ENCODE peak calls at places on chromosomes 5 and 9, in four cellular contexts. One of them, this sample, is unnamed.

GRCh38 chr5:115857621-115858349 is 16.1 kb downstream of the AP3S1 start:
- DNase-seq in K562: no peak
- DNase-seq in heart left ventricle: no peak
- DNase-seq in choroid plexus epithelial cell: peak
- DNase-seq in this sample: peak

GRCh38 chr9:21997480-21997879 is 2.9 kb downstream of the CDKN2B-AS1 start:
- DNase-seq in K562: no peak
- DNase-seq in heart left ventricle: no peak
- DNase-seq in choroid plexus epithelial cell: no peak
- DNase-seq in this sample: no peak

GRCh38 chr9:34123682-34124081 is 2.8 kb downstream of the DCAF12 start:
- DNase-seq in K562: no peak
- DNase-seq in heart left ventricle: peak
- DNase-seq in choroid plexus epithelial cell: no peak
- DNase-seq in this sample: no peak

GRCh38 chr9:116049506-116049905 is 104.1 kb upstream of the PAPPA start:
- DNase-seq in K562: no peak
- DNase-seq in heart left ventricle: no peak
- DNase-seq in choroid plexus epithelial cell: peak
- DNase-seq in this sample: no peak

GRCh38 chr9:100408541-100409175 is 18.3 kb upstream of the MSANTD3 start:
- DNase-seq in K562: no peak
- DNase-seq in heart left ventricle: no peak
- DNase-seq in choroid plexus epithelial cell: no peak
- DNase-seq in this sample: no peak

GRCh38 chr5:909086-909485 is 16.4 kb downstream of the TRIP13 start:
- DNase-seq in K562: no peak
- DNase-seq in heart left ventricle: no peak
- DNase-seq in choroid plexus epithelial cell: no peak
- DNase-seq in this sample: no peak

GRCh38 chr5:168770036-168770498 is 190.9 kb upstream of the PANK3 start:
- DNase-seq in K562: no peak
- DNase-seq in heart left ventricle: no peak
- DNase-seq in choroid plexus epithelial cell: no peak
- DNase-seq in this sample: no peak

GRCh38 chr5:135662104-135662503 is 83.3 kb upstream of the CXCL14 start:
- DNase-seq in K562: no peak
- DNase-seq in heart left ventricle: no peak
- DNase-seq in choroid plexus epithelial cell: peak
- DNase-seq in this sample: no peak

GRCh38 chr5:6158974-6159863 is 219.1 kb downstream of the MED10 start:
- DNase-seq in K562: no peak
- DNase-seq in heart left ventricle: no peak
- DNase-seq in choroid plexus epithelial cell: peak
- DNase-seq in this sample: peak

GRCh38 chr5:155053482-155053881 is 39.9 kb downstream of the KIF4B start:
- DNase-seq in K562: no peak
- DNase-seq in heart left ventricle: peak
- DNase-seq in choroid plexus epithelial cell: no peak
- DNase-seq in this sample: peak

GRCh38 chr5:141050622-141051525 is at the start of gene PCDHB1:
- DNase-seq in K562: no peak
- DNase-seq in heart left ventricle: no peak
- DNase-seq in choroid plexus epithelial cell: no peak
- DNase-seq in this sample: no peak

GRCh38 chr5:132662004-132662401 is 4.0 kb downstream of the IL13 start:
- DNase-seq in K562: no peak
- DNase-seq in heart left ventricle: no peak
- DNase-seq in choroid plexus epithelial cell: no peak
- DNase-seq in this sample: no peak

GRCh38 chr9:131474711-131475110 is 28.0 kb upstream of the POMT1 start:
- DNase-seq in K562: no peak
- DNase-seq in heart left ventricle: peak
- DNase-seq in choroid plexus epithelial cell: no peak
- DNase-seq in this sample: no peak

GRCh38 chr9:116094846-116095245 is 58.7 kb upstream of the PAPPA start:
- DNase-seq in K562: no peak
- DNase-seq in heart left ventricle: no peak
- DNase-seq in choroid plexus epithelial cell: no peak
- DNase-seq in this sample: no peak

GRCh38 chr5:108461628-108462367 is 79.9 kb upstream of the FBXL17 start:
- DNase-seq in K562: no peak
- DNase-seq in heart left ventricle: no peak
- DNase-seq in choroid plexus epithelial cell: peak
- DNase-seq in this sample: peak

GRCh38 chr5:72723584-72723983 is 92.9 kb upstream of the TNPO1 start:
- DNase-seq in K562: no peak
- DNase-seq in heart left ventricle: no peak
- DNase-seq in choroid plexus epithelial cell: no peak
- DNase-seq in this sample: no peak

GRCh38 chr9:70601000-70601929 is 186.8 kb upstream of the KLF9 start:
- DNase-seq in K562: no peak
- DNase-seq in heart left ventricle: peak
- DNase-seq in choroid plexus epithelial cell: peak
- DNase-seq in this sample: peak

GRCh38 chr5:79318935-79319614 is 83.1 kb downstream of the JMY start:
- DNase-seq in K562: peak
- DNase-seq in heart left ventricle: no peak
- DNase-seq in choroid plexus epithelial cell: peak
- DNase-seq in this sample: peak

GRCh38 chr5:110086658-110087388 is 397.1 kb downstream of the MAN2A1 start:
- DNase-seq in K562: no peak
- DNase-seq in heart left ventricle: no peak
- DNase-seq in choroid plexus epithelial cell: peak
- DNase-seq in this sample: peak

GRCh38 chr9:113807173-113808061 is 68.7 kb upstream of the ZNF618 start:
- DNase-seq in K562: peak
- DNase-seq in heart left ventricle: peak
- DNase-seq in choroid plexus epithelial cell: peak
- DNase-seq in this sample: peak

GRCh38 chr5:78526049-78526525 is 122.5 kb downstream of the LHFPL2 start:
- DNase-seq in K562: no peak
- DNase-seq in heart left ventricle: no peak
- DNase-seq in choroid plexus epithelial cell: peak
- DNase-seq in this sample: peak

GRCh38 chr5:176874198-176874780 is 24.9 kb downstream of the HK3 start:
- DNase-seq in K562: no peak
- DNase-seq in heart left ventricle: no peak
- DNase-seq in choroid plexus epithelial cell: no peak
- DNase-seq in this sample: no peak
- H3K4me3 ChIP-seq in K562: no peak
- H3K4me3 ChIP-seq in heart left ventricle: no peak
- H3K4me3 ChIP-seq in choroid plexus epithelial cell: no peak
- H3K4me3 ChIP-seq in this sample: no peak

DNA sequence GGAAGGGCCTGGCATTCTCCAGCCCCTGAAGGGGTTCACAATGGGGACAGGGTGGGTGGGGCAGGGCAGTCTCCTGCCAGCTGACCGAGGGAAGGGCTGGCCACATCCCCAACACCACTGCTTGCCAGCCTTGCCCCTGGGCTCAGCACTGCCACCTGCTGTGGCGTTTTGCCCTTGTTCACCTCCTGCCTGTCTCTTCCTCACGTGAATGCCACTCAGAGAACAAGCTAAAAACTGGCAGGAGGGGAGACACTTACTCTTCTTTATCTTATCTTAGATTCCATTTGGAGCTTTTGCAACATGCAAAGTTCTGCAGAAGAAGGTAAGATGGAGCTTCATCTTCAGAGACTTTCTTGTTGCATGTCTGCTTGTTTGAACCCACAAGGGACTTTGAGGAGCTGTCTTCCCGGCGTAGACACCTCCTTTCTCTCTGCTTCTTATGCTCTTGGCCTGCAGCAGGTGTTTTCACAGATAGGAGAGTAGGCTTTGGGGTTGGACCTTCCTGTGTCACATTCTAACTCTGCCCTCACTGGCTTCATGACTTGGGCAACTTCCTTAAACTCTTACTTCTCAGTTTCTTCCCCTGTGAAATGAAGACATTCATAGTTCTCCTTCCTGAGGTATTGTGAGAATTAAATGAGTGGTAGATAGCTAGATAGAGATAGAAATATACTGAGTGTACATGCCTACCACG is 4.1 kb downstream of the LRSAM1 start:
- DNase-seq in K562: no peak
- DNase-seq in heart left ventricle: peak
- DNase-seq in choroid plexus epithelial cell: no peak
- DNase-seq in this sample: no peak
- TF ChIP-seq CTCF in K562: peak
- TF ChIP-seq CTCF in heart left ventricle: peak
- TF ChIP-seq CTCF in choroid plexus epithelial cell: peak
- TF ChIP-seq CTCF in this sample: peak

GRCh38 chr5:20114536-20114935 is 126.5 kb upstream of the CDH18 start:
- DNase-seq in K562: no peak
- DNase-seq in heart left ventricle: no peak
- DNase-seq in choroid plexus epithelial cell: no peak
- DNase-seq in this sample: peak
- H3K4me3 ChIP-seq in K562: no peak
- H3K4me3 ChIP-seq in heart left ventricle: no peak
- H3K4me3 ChIP-seq in choroid plexus epithelial cell: no peak
- H3K4me3 ChIP-seq in this sample: no peak

GRCh38 chr9:72871685-72872084 is 81.2 kb downstream of the ALDH1A1 start:
- DNase-seq in K562: no peak
- DNase-seq in heart left ventricle: no peak
- DNase-seq in choroid plexus epithelial cell: peak
- DNase-seq in this sample: peak
- TF ChIP-seq CTCF in K562: peak
- TF ChIP-seq CTCF in heart left ventricle: peak
- TF ChIP-seq CTCF in choroid plexus epithelial cell: peak
- TF ChIP-seq CTCF in this sample: peak

GRCh38 chr9:127915325-127915752 is 1.5 kb downstream of the ST6GALNAC4 start:
- DNase-seq in K562: no peak
- DNase-seq in heart left ventricle: no peak
- DNase-seq in choroid plexus epithelial cell: no peak
- DNase-seq in this sample: no peak
- H3K4me3 ChIP-seq in K562: peak
- H3K4me3 ChIP-seq in heart left ventricle: peak
- H3K4me3 ChIP-seq in choroid plexus epithelial cell: no peak
- H3K4me3 ChIP-seq in this sample: no peak

GRCh38 chr5:75260708-75261107 is 24.0 kb upstream of the ANKRD31 start:
- DNase-seq in K562: no peak
- DNase-seq in heart left ventricle: no peak
- DNase-seq in choroid plexus epithelial cell: no peak
- DNase-seq in this sample: no peak

GRCh38 chr5:75262278-75262677 is 25.6 kb upstream of the ANKRD31 start:
- DNase-seq in K562: no peak
- DNase-seq in heart left ventricle: no peak
- DNase-seq in choroid plexus epithelial cell: no peak
- DNase-seq in this sample: no peak

GRCh38 chr5:75265731-75266130 is 29.1 kb upstream of the ANKRD31 start:
- DNase-seq in K562: peak
- DNase-seq in heart left ventricle: no peak
- DNase-seq in choroid plexus epithelial cell: peak
- DNase-seq in this sample: peak
- TF ChIP-seq CTCF in K562: peak
- TF ChIP-seq CTCF in heart left ventricle: no peak
- TF ChIP-seq CTCF in choroid plexus epithelial cell: peak
- TF ChIP-seq CTCF in this sample: peak

GRCh38 chr5:143966280-143966679 is 154.3 kb downstream of the HMHB1 start:
- DNase-seq in K562: no peak
- DNase-seq in heart left ventricle: no peak
- DNase-seq in choroid plexus epithelial cell: no peak
- DNase-seq in this sample: no peak
- H3K4me3 ChIP-seq in K562: no peak
- H3K4me3 ChIP-seq in heart left ventricle: no peak
- H3K4me3 ChIP-seq in choroid plexus epithelial cell: no peak
- H3K4me3 ChIP-seq in this sample: no peak

DNA sequence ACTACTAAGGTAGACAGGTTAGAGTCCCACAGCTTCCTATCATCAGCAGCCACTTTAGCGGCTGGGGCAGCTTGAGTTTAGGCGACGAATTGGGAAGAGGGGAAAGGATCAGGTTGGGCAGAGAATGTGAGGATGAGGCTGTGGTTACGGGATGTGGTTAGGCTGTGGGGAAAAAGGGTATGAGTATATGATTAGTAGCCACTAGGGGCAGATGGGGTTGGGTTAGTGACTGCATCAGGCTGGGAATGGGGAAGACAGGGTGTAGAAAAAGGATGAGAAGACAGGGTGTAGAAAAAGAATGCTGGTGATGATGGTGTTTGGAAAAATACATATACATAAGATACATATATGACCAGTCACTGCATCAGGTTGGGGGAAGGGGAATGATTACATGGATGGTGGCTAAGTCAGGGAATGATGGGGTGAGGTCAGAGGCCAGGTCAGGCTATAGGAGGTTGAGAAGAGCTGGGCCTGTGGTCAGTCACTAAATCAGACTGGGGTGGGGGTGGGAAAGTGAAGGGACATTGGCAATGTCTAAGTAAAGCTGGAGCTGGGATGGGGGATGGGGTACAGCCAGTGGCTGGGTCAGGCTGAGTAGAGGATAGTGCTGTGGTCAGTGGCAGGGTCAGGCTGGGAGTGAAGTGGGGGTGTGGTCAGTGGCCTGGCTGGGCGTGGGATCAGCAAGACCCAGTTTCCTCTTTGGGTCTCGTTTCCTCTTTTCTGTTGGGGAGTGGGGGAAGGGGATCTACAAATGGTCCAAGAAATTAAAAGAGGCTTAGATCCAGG is 2.1 kb downstream of the TLN1 start:
- DNase-seq in K562: peak
- DNase-seq in heart left ventricle: peak
- DNase-seq in choroid plexus epithelial cell: peak
- DNase-seq in this sample: peak
- TF ChIP-seq CTCF in K562: peak
- TF ChIP-seq CTCF in heart left ventricle: peak
- TF ChIP-seq CTCF in choroid plexus epithelial cell: peak
- TF ChIP-seq CTCF in this sample: peak

GRCh38 chr5:157651623-157652376 is 438 bp downstream of the SOX30 start:
- DNase-seq in K562: no peak
- DNase-seq in heart left ventricle: peak
- DNase-seq in choroid plexus epithelial cell: peak
- DNase-seq in this sample: peak

GRCh38 chr5:157648275-157648990 is 3.8 kb downstream of the SOX30 start:
- DNase-seq in K562: no peak
- DNase-seq in heart left ventricle: no peak
- DNase-seq in choroid plexus epithelial cell: no peak
- DNase-seq in this sample: no peak

GRCh38 chr5:157652377-157652692 is at the start of gene SOX30:
- DNase-seq in K562: no peak
- DNase-seq in heart left ventricle: no peak
- DNase-seq in choroid plexus epithelial cell: no peak
- DNase-seq in this sample: no peak

GRCh38 chr5:157649091-157649490 is 3.1 kb downstream of the SOX30 start:
- DNase-seq in K562: no peak
- DNase-seq in heart left ventricle: no peak
- DNase-seq in choroid plexus epithelial cell: no peak
- DNase-seq in this sample: no peak

DNA sequence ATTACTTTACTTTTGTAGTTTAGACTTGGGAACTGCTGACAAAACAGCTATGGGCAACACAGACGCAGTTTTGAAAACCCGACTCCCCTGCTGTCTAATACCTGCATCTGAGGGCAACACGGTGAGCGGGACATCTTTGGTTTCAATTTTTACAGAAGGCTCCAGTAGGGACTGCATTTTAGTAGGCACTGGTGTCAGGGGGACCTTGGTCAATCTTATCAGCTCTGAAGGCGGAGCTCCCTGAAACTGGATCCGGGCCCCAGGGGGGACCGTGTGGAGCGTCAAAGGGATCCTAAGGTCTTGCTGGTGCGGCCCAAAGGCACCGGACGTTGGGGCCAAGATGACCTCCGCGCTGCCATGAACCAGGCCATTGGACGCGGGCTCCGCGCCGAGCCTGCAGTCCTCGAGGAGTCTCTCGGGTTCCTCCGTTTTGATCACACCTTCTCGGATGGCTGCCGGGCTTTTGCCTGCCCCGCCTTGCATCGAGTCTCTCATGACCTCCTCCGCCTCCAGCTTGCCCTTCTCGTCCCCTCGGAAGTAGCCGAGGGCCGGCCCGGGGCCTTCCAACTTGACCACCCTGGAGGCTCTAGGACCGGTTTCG is 1.1 kb downstream of the SOX30 start:
- DNase-seq in K562: no peak
- DNase-seq in heart left ventricle: peak
- DNase-seq in choroid plexus epithelial cell: no peak
- DNase-seq in this sample: no peak
- H3K4me3 ChIP-seq in K562: no peak
- H3K4me3 ChIP-seq in heart left ventricle: peak
- H3K4me3 ChIP-seq in choroid plexus epithelial cell: peak
- H3K4me3 ChIP-seq in this sample: no peak

This sample was measured in cardiac fibroblast.